ENCODE peak calls at places on chromosomes 11 and 22, in six cellular contexts. S is SK-N-SH, C is A549, A is GM12878, E is HCT116, Q is IMR-90. D is an unnamed sample.

GRCh38 chr11:2122222-2122906 is 16.8 kb downstream of the IGF2 start:
- DNase-seq in S (peak), C (no peak), A (no peak), E (no peak), Q (peak), D (no peak)

GRCh38 chr11:67651976-67652895 is 1.7 kb upstream of the ACY3 start:
- DNase-seq in S (no peak), C (no peak), A (no peak), E (no peak), Q (no peak), D (no peak)

GRCh38 chr22:18031670-18032454 is 7.5 kb upstream of the MICAL3 start:
- DNase-seq in S (no peak), C (peak), A (no peak), E (peak), Q (peak), D (no peak)

GRCh38 chr11:88555018-88555828 is 217.7 kb upstream of the CTSC start:
- DNase-seq in S (no peak), C (peak), A (no peak), E (peak), Q (peak), D (no peak)

GRCh38 chr22:36328635-36329216 is 59.0 kb downstream of the MYH9 start:
- DNase-seq in S (no peak), C (peak), A (peak), E (no peak), Q (peak), D (no peak)

GRCh38 chr11:3859373-3859881 is 4.0 kb downstream of the STIM1 start:
- DNase-seq in S (no peak), C (no peak), A (no peak), E (no peak), Q (no peak), D (no peak)

GRCh38 chr22:23204541-23205157 is 24.3 kb downstream of the BCR start:
- DNase-seq in S (peak), C (no peak), A (no peak), E (no peak), Q (no peak), D (no peak)

GRCh38 chr22:46843691-46844297 is 81.3 kb downstream of the TBC1D22A start:
- DNase-seq in S (no peak), C (no peak), A (no peak), E (no peak), Q (peak), D (peak)

GRCh38 chr11:291281-292210 is 2.6 kb downstream of the PGGHG start:
- DNase-seq in S (no peak), C (no peak), A (no peak), E (no peak), Q (no peak), D (no peak)

DNA sequence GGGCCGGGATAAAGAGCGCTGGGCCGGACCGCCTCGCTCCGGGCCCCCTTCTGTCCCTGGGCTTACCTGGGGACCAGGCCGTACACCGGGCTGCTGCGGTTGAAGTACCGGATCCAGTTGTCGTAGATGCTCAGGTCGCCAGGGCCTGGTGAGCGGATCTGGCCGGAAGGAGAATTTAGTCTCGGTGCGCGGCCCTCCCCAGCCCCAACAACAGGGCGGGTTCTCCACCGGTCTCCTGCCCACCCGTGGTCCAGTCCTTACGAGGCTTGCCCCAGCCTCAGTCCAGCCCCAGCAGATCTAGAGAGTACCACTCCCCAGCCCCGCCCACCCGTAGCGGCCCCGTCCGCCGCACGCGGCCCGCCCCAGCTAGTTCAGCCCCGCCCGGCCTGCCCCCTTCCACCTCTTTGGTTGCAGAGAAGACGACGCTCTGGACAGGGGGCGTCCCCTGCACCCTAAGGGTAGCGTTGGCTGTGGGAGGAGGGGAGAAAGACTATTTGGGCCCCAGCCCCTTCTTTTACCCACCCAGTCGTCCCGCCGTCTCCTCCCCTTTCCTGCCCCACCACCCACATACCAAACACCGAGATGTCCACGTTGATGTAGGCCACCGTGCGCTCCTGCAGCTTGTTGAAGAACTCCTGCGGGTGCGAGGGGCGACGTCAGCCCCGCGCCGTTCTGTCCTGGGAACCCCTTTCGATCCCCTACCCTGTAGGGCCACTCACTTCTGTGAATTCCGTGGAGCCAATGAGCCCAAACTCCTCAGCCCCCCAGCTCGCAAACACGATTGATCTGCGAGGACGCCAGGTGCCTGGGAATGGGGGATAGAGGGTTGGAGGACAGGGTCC is 6.8 kb downstream of the SAC3D1 start:
- DNase-seq in S (no peak), C (no peak), A (no peak), E (no peak), Q (no peak), D (peak)
- TF ChIP-seq RAD21 in S (no peak), C (no peak), A (no peak), E (no peak), Q (no peak), D (no peak)

DNA sequence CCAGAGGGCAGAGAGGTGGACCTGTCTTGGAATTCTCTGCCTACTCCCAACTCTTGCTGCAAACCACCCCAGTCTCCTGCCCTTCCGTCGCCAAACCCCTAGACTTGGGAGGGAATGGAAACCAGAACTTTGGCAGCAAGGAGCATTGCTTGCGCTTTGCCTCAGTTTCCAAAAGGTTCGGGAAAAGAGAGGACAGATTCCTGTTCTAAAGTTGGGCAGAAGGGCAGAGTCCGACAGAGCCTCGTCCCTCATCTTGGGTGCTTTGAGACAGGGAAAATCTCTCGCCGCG is 396 bp upstream of the ROBO3 start:
- DNase-seq in S (no peak), C (no peak), A (no peak), E (no peak), Q (no peak), D (no peak)
- H3K4me2 ChIP-seq in S (peak), C (peak), A (no peak), E (no peak), Q (no peak), D (peak)

GRCh38 chr11:95289378-95289777 is 58.4 kb upstream of the SESN3 start:
- DNase-seq in S (no peak), C (no peak), A (no peak), E (peak), Q (no peak), D (no peak)
- TF ChIP-seq RAD21 in S (no peak), C (no peak), A (no peak), E (no peak), Q (no peak), D (no peak)

GRCh38 chr11:118531597-118532084 is 649 bp downstream of the TMEM25 start:
- DNase-seq in S (peak), C (no peak), A (no peak), E (no peak), Q (no peak), D (no peak)
- H3K4me2 ChIP-seq in S (peak), C (peak), A (peak), E (peak), Q (peak), D (peak)

GRCh38 chr11:82305123-82305522 is 428.5 kb downstream of the FAM181B start:
- DNase-seq in S (no peak), C (no peak), A (no peak), E (no peak), Q (no peak), D (no peak)
- TF ChIP-seq RAD21 in S (no peak), C (no peak), A (no peak), E (no peak), Q (no peak), D (no peak)

DNA sequence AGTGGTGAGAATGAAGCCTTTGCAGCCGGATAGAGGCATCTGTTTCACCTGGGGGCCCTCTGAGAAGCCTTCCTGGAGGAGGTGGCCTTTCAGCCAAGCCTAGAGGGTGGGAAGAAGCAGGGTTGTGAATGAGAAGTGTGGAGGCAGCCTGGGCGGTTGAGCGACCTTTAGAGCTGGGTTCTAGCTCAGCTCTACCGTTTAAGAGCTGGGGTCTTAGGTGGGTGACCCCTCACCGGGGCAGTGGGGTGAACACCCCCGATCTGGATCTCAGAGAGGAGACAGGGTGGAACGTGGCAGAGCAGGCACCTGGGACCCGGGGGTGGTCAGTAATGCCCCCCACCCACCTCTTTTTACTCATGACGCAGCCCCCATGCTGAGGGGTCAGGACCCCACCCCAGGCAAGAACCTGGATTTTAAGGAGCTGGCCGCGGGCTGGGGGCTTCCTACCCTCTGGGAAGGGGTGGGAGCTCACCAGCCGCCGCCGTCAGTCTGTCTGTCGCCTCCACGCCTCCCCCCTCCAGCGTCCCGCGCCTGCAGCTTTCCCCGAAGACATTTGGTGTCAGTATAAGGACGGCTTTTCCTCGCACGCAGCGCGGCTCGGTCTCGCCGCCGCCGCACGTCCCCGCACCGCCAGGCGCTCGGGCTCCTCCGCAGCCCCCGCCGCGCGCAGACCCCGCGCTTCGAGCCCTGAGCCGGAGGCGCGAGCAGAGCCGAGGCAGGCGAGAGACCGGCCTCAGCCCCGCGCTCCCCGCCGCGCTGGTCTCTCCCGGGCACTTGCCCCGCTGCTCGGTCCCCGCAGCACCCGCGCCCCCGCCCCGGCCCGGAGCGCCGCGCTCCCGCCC is 13.4 kb upstream of the CACNA1I start:
- DNase-seq in S (peak), C (peak), A (no peak), E (no peak), Q (peak), D (no peak)
- H3K4me2 ChIP-seq in S (no peak), C (peak), A (no peak), E (no peak), Q (no peak), D (peak)

GRCh38 chr11:133337905-133338536 is 194.3 kb downstream of the OPCML start:
- DNase-seq in S (no peak), C (no peak), A (no peak), E (no peak), Q (no peak), D (no peak)

GRCh38 chr11:133338588-133338987 is 193.7 kb downstream of the OPCML start:
- DNase-seq in S (no peak), C (no peak), A (no peak), E (no peak), Q (no peak), D (no peak)

GRCh38 chr11:133339495-133340140 is 192.7 kb downstream of the OPCML start:
- DNase-seq in S (no peak), C (no peak), A (no peak), E (no peak), Q (no peak), D (no peak)

GRCh38 chr11:133343951-133344350 is 188.3 kb downstream of the OPCML start:
- DNase-seq in S (no peak), C (no peak), A (no peak), E (no peak), Q (no peak), D (no peak)

GRCh38 chr11:133342453-133342852 is 189.8 kb downstream of the OPCML start:
- DNase-seq in S (no peak), C (no peak), A (no peak), E (no peak), Q (no peak), D (no peak)
- TF ChIP-seq RAD21 in S (no peak), C (no peak), A (no peak), E (no peak), Q (no peak), D (no peak)

GRCh38 chr11:64633555-64634159 is 42.6 kb downstream of the SLC22A12 start:
- DNase-seq in S (no peak), C (no peak), A (no peak), E (no peak), Q (no peak), D (no peak)
- H3K4me2 ChIP-seq in S (no peak), C (no peak), A (no peak), E (no peak), Q (no peak), D (no peak)

GRCh38 chr11:64809781-64810241 is 540 bp downstream of the MEN1 start:
- DNase-seq in S (peak), C (peak), A (no peak), E (peak), Q (no peak), D (peak)
- TF ChIP-seq RAD21 in S (no peak), C (no peak), A (no peak), E (no peak), Q (no peak), D (no peak)